ENCODE peak calls at places on chromosomes 3 and 15, in seven cellular contexts. X is heart right ventricle, I is psoas muscle, R is A549, V is bronchial epithelial cell, O is hepatocyte, F is fibroblast of pulmonary artery. J is an unnamed sample.

GRCh38 chr15:70265466-70265978 is 167.8 kb upstream of the TLE3 start:
- DNase-seq in X (no peak), I (no peak), R (no peak), V (no peak), O (no peak), F (no peak), J (no peak)

GRCh38 chr3:99714575-99714974 is 76.2 kb downstream of the COL8A1 start:
- DNase-seq in X (no peak), I (no peak), R (no peak), V (no peak), O (no peak), F (no peak), J (no peak)

GRCh38 chr3:45673273-45673672 is 15.9 kb upstream of the SACM1L start:
- DNase-seq in X (no peak), I (no peak), R (no peak), V (no peak), O (no peak), F (no peak), J (no peak)

GRCh38 chr15:81156324-81156723 is 22.3 kb downstream of the CFAP161 start:
- DNase-seq in X (no peak), I (no peak), R (no peak), V (no peak), O (no peak), F (no peak), J (no peak)

GRCh38 chr3:29540544-29540943 is 259.7 kb downstream of the RBMS3 start:
- DNase-seq in X (no peak), I (no peak), R (no peak), V (no peak), O (no peak), F (no peak), J (no peak)

GRCh38 chr3:106758459-106758858 is 618.8 kb upstream of the CCDC54 start:
- DNase-seq in X (no peak), I (no peak), R (no peak), V (no peak), O (no peak), F (no peak), J (peak; percentile 10)

GRCh38 chr15:73683624-73684536 is at the start of gene CD276:
- DNase-seq in X (peak; percentile 85), I (peak; percentile 90), R (peak; percentile 47), V (no peak), O (peak; percentile 89), F (peak; percentile 65), J (peak; percentile 33)

GRCh38 chr15:79834496-79834895 is 62.3 kb downstream of the MTHFS start:
- DNase-seq in X (no peak), I (no peak), R (no peak), V (peak; percentile 13), O (peak; percentile 35), F (no peak), J (peak; percentile 15)

GRCh38 chr15:93943607-93944006 is 287.8 kb upstream of the MCTP2 start:
- DNase-seq in X (no peak), I (no peak), R (no peak), V (no peak), O (peak; percentile 13), F (no peak), J (peak; percentile 52)

GRCh38 chr3:72816843-72817485 is 31.3 kb downstream of the SHQ1 start:
- DNase-seq in X (no peak), I (no peak), R (no peak), V (no peak), O (no peak), F (no peak), J (no peak)

GRCh38 chr3:45185461-45185860 is 39.3 kb upstream of the CDCP1 start:
- DNase-seq in X (no peak), I (no peak), R (no peak), V (no peak), O (no peak), F (no peak), J (no peak)

GRCh38 chr15:38266247-38266996 is 13.8 kb downstream of the SPRED1 start:
- DNase-seq in X (no peak), I (no peak), R (no peak), V (peak; percentile 14), O (no peak), F (no peak), J (no peak)

GRCh38 chr3:184513276-184514150 is 48.1 kb upstream of the EPHB3 start:
- DNase-seq in X (peak; percentile 85), I (peak; percentile 90), R (peak; percentile 55), V (peak; percentile 62), O (peak; percentile 93), F (peak; percentile 81), J (peak; percentile 78)

GRCh38 chr3:184419171-184419570 is 39.3 kb downstream of the CHRD start:
- DNase-seq in X (no peak), I (no peak), R (no peak), V (no peak), O (no peak), F (no peak), J (no peak)

GRCh38 chr3:143627336-143627735 is 220.9 kb downstream of the SLC9A9 start:
- DNase-seq in X (no peak), I (no peak), R (no peak), V (no peak), O (no peak), F (peak; percentile 14), J (peak; percentile 29)

GRCh38 chr3:136149569-136150136 is 46.5 kb downstream of the MSL2 start:
- DNase-seq in X (no peak), I (no peak), R (no peak), V (peak; percentile 20), O (no peak), F (peak; percentile 11), J (peak; percentile 22)

GRCh38 chr15:59918994-59919951 is 84.8 kb upstream of the FOXB1 start:
- DNase-seq in X (no peak), I (no peak), R (peak; percentile 47), V (peak; percentile 97), O (peak; percentile 30), F (peak; percentile 64), J (peak; percentile 97)

GRCh38 chr3:123281929-123282328 is 80.2 kb downstream of the SEC22A start:
- DNase-seq in X (no peak), I (peak; percentile 25), R (no peak), V (no peak), O (no peak), F (no peak), J (no peak)

GRCh38 chr3:44326515-44326914 is 12.1 kb upstream of the TCAIM start:
- DNase-seq in X (no peak), I (no peak), R (no peak), V (no peak), O (no peak), F (no peak), J (no peak)

DNA sequence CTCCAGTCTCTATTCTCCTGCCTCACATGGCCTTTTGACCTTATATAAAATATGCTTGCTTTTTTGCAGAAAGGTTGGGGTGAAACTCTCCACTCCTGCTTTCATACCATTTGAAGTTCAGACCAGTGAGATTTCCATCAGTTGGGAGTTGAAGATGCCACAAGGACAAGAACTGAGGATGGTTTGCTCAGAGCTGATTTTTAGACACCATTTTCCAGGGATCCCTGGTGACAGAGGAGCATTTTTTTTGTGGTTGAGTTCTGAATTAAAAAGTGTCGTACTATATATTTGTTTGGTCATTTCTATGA is 8.8 kb upstream of the TM4SF1 start:
- DNase-seq in X (no peak), I (no peak), R (no peak), V (no peak), O (no peak), F (no peak), J (no peak)
- H3K4me3 ChIP-seq in X (no peak overlapping the region), I (no peak overlapping the region), R (no peak overlapping the region), V (no peak overlapping the region), O (no peak overlapping the region), F (no peak overlapping the region), J (no peak overlapping the region)

GRCh38 chr3:32004111-32004790 is 22.7 kb downstream of the ZNF860 start:
- DNase-seq in X (no peak), I (no peak), R (peak; percentile 20), V (peak; percentile 44), O (peak; percentile 15), F (no peak), J (peak; percentile 51)
- TF ChIP-seq CTCF in X (no peak), I (no peak), R (no peak), V (peak; percentile 26), O (peak; percentile 18), F (no peak), J (peak; percentile 48)

GRCh38 chr3:10166213-10166604 is 1.5 kb downstream of the IRAK2 start:
- DNase-seq in X (no peak), I (no peak), R (no peak), V (no peak), O (no peak), F (no peak), J (no peak)
- H3K4me3 ChIP-seq in X (no peak overlapping the region), I (peak overlapping the region; percentile 91), R (peak overlapping the region; percentile 73), V (no peak overlapping the region), O (no peak overlapping the region), F (peak overlapping the region; percentile 87), J (no peak overlapping the region)

GRCh38 chr15:40354408-40355171 is 3.4 kb upstream of the DISP2 start:
- DNase-seq in X (no peak), I (peak; percentile 36), R (no peak), V (no peak), O (peak; percentile 72), F (peak; percentile 66), J (no peak)
- TF ChIP-seq CTCF in X (peak; percentile 21), I (peak; percentile 32), R (no peak), V (peak; percentile 76), O (peak; percentile 43), F (peak; percentile 67), J (peak; percentile 44)

GRCh38 chr3:190697502-190697830 is 165.0 kb downstream of the GMNC start:
- DNase-seq in X (no peak), I (no peak), R (no peak), V (no peak), O (no peak), F (no peak), J (no peak)

GRCh38 chr3:190694335-190695001 is 168.0 kb downstream of the GMNC start:
- DNase-seq in X (no peak), I (no peak), R (no peak), V (no peak), O (no peak), F (no peak), J (no peak)

GRCh38 chr3:190696777-190697501 is 165.6 kb downstream of the GMNC start:
- DNase-seq in X (no peak), I (no peak), R (peak; percentile 40), V (peak; percentile 49), O (peak; percentile 58), F (peak; percentile 72), J (peak; percentile 46)

GRCh38 chr3:190695225-190695624 is 167.3 kb downstream of the GMNC start:
- DNase-seq in X (no peak), I (no peak), R (no peak), V (no peak), O (no peak), F (no peak), J (no peak)

GRCh38 chr3:190695994-190696393 is 166.5 kb downstream of the GMNC start:
- DNase-seq in X (no peak), I (no peak), R (no peak), V (no peak), O (no peak), F (no peak), J (no peak)
- H3K4me3 ChIP-seq in X (no peak overlapping the region), I (no peak overlapping the region), R (no peak overlapping the region), V (no peak overlapping the region), O (no peak overlapping the region), F (no peak overlapping the region), J (no peak overlapping the region)

GRCh38 chr3:18847583-18848197 is 300.6 kb upstream of the KCNH8 start:
- DNase-seq in X (no peak), I (no peak), R (peak; percentile 22), V (peak; percentile 45), O (no peak), F (no peak), J (peak; percentile 27)
- TF ChIP-seq CTCF in X (no peak), I (no peak), R (peak; percentile 29), V (peak; percentile 37), O (peak; percentile 27), F (peak; percentile 24), J (peak; percentile 37)